ENCODE peak calls at places on chromosome 13, in six cellular contexts. X, G, R, I, T and B are unnamed samples.

GRCh38 chr13:25231537-25231936 is 55.8 kb downstream of the MTMR6 start:
- DNase-seq in X (no peak), G (no peak), R (no peak), I (no peak), T (peak), B (no peak)

GRCh38 chr13:66644855-66645460 is 585.2 kb downstream of the PCDH9 start:
- DNase-seq in X (no peak), G (no peak), R (no peak), I (no peak), T (no peak), B (peak)

GRCh38 chr13:110910013-110910890 is 4.6 kb downstream of the ANKRD10 start:
- DNase-seq in X (no peak), G (no peak), R (no peak), I (no peak), T (peak), B (no peak)

GRCh38 chr13:79282508-79282907 is 123.5 kb downstream of the RBM26 start:
- DNase-seq in X (no peak), G (no peak), R (no peak), I (no peak), T (no peak), B (no peak)

GRCh38 chr13:24505256-24505655 is 7.3 kb downstream of the PARP4 start:
- DNase-seq in X (no peak), G (no peak), R (no peak), I (no peak), T (no peak), B (no peak)

GRCh38 chr13:93522486-93522885 is 295.9 kb downstream of the GPC6 start:
- DNase-seq in X (no peak), G (no peak), R (no peak), I (no peak), T (no peak), B (no peak)

GRCh38 chr13:30464496-30465351 is 1.0 kb downstream of the HMGB1 start:
- DNase-seq in X (peak), G (peak), R (peak), I (peak), T (peak), B (peak)

GRCh38 chr13:104204177-104204576 is 1138.0 kb upstream of the SLC10A2 start:
- DNase-seq in X (no peak), G (no peak), R (no peak), I (no peak), T (no peak), B (peak)